ENCODE peak calls at places on chromosomes 11 and 22, in five cellular contexts. L, A, P, F and C are unnamed samples.

GRCh38 chr11:115941481-115941993 is 437.3 kb upstream of the CADM1 start:
- DNase-seq in P (no peak), L (peak), F (peak), A (no peak), C (peak)

GRCh38 chr11:44399968-44400367 is 90.0 kb upstream of the ALX4 start:
- DNase-seq in F (no peak), L (no peak), P (no peak), A (no peak), C (no peak)

GRCh38 chr11:85970593-85970992 is 98.3 kb downstream of the PICALM start:
- DNase-seq in L (no peak), A (no peak), F (no peak), P (no peak), C (no peak)

GRCh38 chr11:77142091-77142975 is 14.3 kb downstream of the MYO7A start:
- DNase-seq in F (no peak), L (no peak), P (no peak), A (no peak), C (peak)

GRCh38 chr11:118790357-118791014 is 478 bp downstream of the DDX6 start:
- DNase-seq in F (peak), L (peak), A (peak), P (peak), C (peak)

GRCh38 chr22:25354456-25354855 is 135.0 kb downstream of the CRYBB2 start:
- DNase-seq in P (no peak), L (no peak), A (no peak), F (no peak), C (no peak)

GRCh38 chr11:119952441-119952840 is 185.5 kb downstream of the TRIM29 start:
- DNase-seq in P (no peak), F (no peak), L (no peak), A (no peak), C (no peak)

GRCh38 chr22:27116295-27116694 is 458.9 kb downstream of the MIAT start:
- DNase-seq in L (no peak), F (no peak), P (no peak), A (no peak), C (peak)

GRCh38 chr22:35446365-35446764 is 46.4 kb downstream of the MCM5 start:
- DNase-seq in P (no peak), A (no peak), L (peak), F (no peak), C (peak)

GRCh38 chr11:76167590-76167989 is 38.7 kb downstream of the WNT11 start:
- DNase-seq in L (no peak), A (no peak), F (no peak), P (no peak), C (no peak)

GRCh38 chr11:6599449-6599848 is 4.0 kb downstream of the RRP8 start:
- DNase-seq in P (no peak), A (no peak), F (no peak), L (no peak), C (no peak)

GRCh38 chr11:18046116-18046777 is at the start of gene TPH1:
- DNase-seq in L (peak), A (no peak), P (no peak), F (peak), C (peak)

GRCh38 chr11:12239396-12240298 is 129.3 kb downstream of the MICAL2 start:
- DNase-seq in L (peak), A (no peak), P (no peak), F (no peak), C (no peak)